ENCODE peak calls at places on chromosomes 12 and 14, in six cellular contexts. J is neuronal stem cell, F is H1, U is IMR-90, H is mesenchymal stem cell, A is H9. O is an unnamed sample.

GRCh38 chr12:27711312-27711682 is 665 bp downstream of the MRPS35 start:
- DNase-seq in J (no peak), F (no peak), U (no peak), H (no peak), A (no peak), O (peak)

GRCh38 chr12:9372202-9372601 is 164.0 kb upstream of the PZP start:
- DNase-seq in J (no peak), F (no peak), U (peak), H (no peak), A (no peak), O (peak)

GRCh38 chr14:58633831-58634230 is 3.9 kb upstream of the DACT1 start:
- DNase-seq in J (no peak), F (no peak), U (peak), H (peak), A (no peak), O (peak)

GRCh38 chr12:5248230-5248629 is 183.7 kb upstream of the NTF3 start:
- DNase-seq in J (no peak), F (no peak), U (no peak), H (no peak), A (no peak), O (no peak)

GRCh38 chr12:12823811-12824210 is 10.7 kb downstream of the DDX47 start:
- DNase-seq in J (no peak), F (no peak), U (no peak), H (no peak), A (no peak), O (no peak)

GRCh38 chr12:113470871-113471618 is 626 bp downstream of the LHX5 start:
- DNase-seq in J (peak), F (peak), U (no peak), H (no peak), A (peak), O (no peak)

GRCh38 chr12:26286186-26286585 is 90.8 kb downstream of the SSPN start:
- DNase-seq in J (no peak), F (no peak), U (no peak), H (no peak), A (no peak), O (no peak)

GRCh38 chr12:2959194-2959507 is at the start of gene TEAD4:
- DNase-seq in J (peak), F (peak), U (peak), H (peak), A (peak), O (peak)

GRCh38 chr14:77264466-77265186 is 6.4 kb downstream of the NGB start:
- DNase-seq in J (no peak), F (no peak), U (no peak), H (no peak), A (no peak), O (no peak)

GRCh38 chr12:28814246-28814645 is 334.8 kb upstream of the FAR2 start:
- DNase-seq in J (no peak), F (no peak), U (no peak), H (no peak), A (no peak), O (no peak)

GRCh38 chr12:45281994-45282393 is 66.1 kb downstream of the ANO6 start:
- DNase-seq in J (no peak), F (no peak), U (peak), H (no peak), A (no peak), O (no peak)
- H3K18ac ChIP-seq in J (no peak), F (no peak), U (no peak), H (no peak), A (no peak), O (no peak)

GRCh38 chr12:43812042-43812441 is 5.9 kb upstream of the TWF1 start:
- DNase-seq in J (no peak), F (no peak), U (no peak), H (no peak), A (no peak), O (no peak)

GRCh38 chr12:43806737-43807072 is 588 bp upstream of the TWF1 start:
- DNase-seq in J (no peak), F (no peak), U (no peak), H (no peak), A (no peak), O (no peak)

GRCh38 chr12:43807361-43807760 is 1.2 kb upstream of the TWF1 start:
- DNase-seq in J (no peak), F (no peak), U (no peak), H (no peak), A (no peak), O (no peak)

GRCh38 chr12:43805149-43805856 is 814 bp downstream of the TWF1 start:
- DNase-seq in J (no peak), F (no peak), U (no peak), H (no peak), A (no peak), O (no peak)

GRCh38 chr12:43805857-43806736 is at the start of gene TWF1:
- DNase-seq in J (peak), F (peak), U (peak), H (peak), A (peak), O (peak)
- H3K18ac ChIP-seq in J (peak), F (peak), U (peak), H (peak), A (peak), O (peak)

DNA sequence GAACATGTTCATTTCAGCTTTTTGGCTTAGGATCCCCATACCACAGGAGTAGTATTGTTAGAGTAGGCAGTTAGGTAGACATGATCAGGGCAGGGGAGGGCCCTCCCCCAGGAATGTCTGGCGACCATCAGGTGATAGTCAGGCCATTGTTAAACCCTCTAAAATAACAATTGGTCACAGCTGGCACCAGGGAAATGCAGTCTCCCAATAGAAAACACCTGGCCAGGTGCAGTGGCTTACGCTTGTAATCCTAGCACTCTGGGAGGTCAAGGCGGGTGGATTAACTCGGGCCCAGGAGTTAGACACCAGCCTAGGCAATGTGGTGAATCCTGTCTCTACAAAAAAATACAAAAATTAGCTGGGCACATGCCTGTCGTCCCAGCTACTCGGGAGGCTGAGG is 187.1 kb downstream of the MON2 start:
- DNase-seq in J (no peak), F (peak), U (no peak), H (no peak), A (peak), O (peak)
- H3K18ac ChIP-seq in J (no peak), F (no peak), U (no peak), H (no peak), A (no peak), O (peak)

GRCh38 chr12:6277982-6278438 is 32.5 kb upstream of the PLEKHG6 start:
- DNase-seq in J (no peak), F (no peak), U (no peak), H (no peak), A (no peak), O (peak)
- H3K18ac ChIP-seq in J (peak), F (peak), U (peak), H (peak), A (no peak), O (peak)

GRCh38 chr14:104680056-104680805 is 9.2 kb upstream of the INF2 start:
- DNase-seq in J (no peak), F (no peak), U (peak), H (peak), A (no peak), O (peak)
- H3K18ac ChIP-seq in J (peak), F (peak), U (peak), H (peak), A (no peak), O (peak)

GRCh38 chr12:110050927-110051326 is 2.6 kb upstream of the C12orf76 start:
- DNase-seq in J (no peak), F (no peak), U (no peak), H (no peak), A (no peak), O (no peak)

GRCh38 chr12:110047297-110047940 is 903 bp downstream of the C12orf76 start:
- DNase-seq in J (no peak), F (no peak), U (no peak), H (peak), A (no peak), O (no peak)

GRCh38 chr12:110046451-110047187 is 1.7 kb downstream of the C12orf76 start:
- DNase-seq in J (no peak), F (no peak), U (no peak), H (peak), A (no peak), O (no peak)

DNA sequence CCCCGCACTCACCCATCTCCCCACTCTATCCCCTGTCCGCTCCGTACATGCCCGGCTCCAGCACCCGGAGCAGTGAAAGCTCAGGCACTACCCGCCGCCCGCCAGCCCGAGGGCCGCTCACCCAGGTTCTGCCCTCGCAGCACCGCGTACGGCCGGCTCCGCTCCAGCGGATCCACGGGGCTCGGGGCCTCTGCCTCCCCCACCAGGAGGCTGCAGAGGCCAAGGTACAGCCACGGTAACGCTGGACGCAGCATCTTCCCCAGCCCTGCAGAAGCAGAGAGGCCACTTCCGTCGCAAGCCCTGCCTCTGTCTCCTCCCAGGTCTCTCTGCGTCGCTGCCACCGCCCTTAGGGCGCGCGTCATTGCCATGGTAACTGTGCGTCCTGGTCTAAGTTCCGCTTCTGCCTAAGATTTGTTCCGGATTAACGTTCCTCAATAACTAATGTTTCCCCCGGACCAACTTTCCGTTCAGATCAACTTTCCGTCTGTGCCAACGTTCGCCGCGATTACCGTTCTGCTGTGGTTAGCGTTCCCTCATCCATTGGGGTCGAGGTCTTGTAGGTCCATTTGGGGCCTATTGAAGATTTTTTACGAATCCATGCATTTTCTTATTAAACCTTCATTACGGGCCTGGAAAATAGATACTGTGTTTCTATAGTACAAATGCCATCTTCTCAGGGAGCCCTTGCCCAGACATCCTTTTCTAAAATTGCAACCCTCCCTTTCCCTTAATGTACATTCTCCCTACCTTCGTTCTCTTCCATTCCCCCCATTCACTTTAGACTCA is at the start of gene C12orf76:
- DNase-seq in J (peak), F (peak), U (peak), H (peak), A (peak), O (peak)
- H3K18ac ChIP-seq in J (peak), F (peak), U (peak), H (peak), A (no peak), O (no peak)

O was measured in mesendoderm.